ENCODE peak calls at places on chromosomes 16 and 17, in eight cellular contexts. A is thoracic aorta; Z is IMR-90; U is CD4-positive, alpha-beta memory T cell; I is Peyer's patch; V is effector memory CD4-positive, alpha-beta T cell; X is psoas muscle; D is PC-9. G is an unnamed sample.

GRCh38 chr16:89770367-89770766 is 46.1 kb downstream of the FANCA start:
- DNase-seq in A (no peak), Z (no peak), U (no peak), I (no peak), V (no peak), X (no peak), D (no peak), G (no peak)

GRCh38 chr17:6596076-6596475 is 39.7 kb upstream of the PITPNM3 start:
- DNase-seq in A (no peak), Z (no peak), U (no peak), I (no peak), V (no peak), X (no peak), D (no peak), G (no peak)

GRCh38 chr16:78249832-78250231 is 150.4 kb downstream of the WWOX start:
- DNase-seq in A (no peak), Z (no peak), U (no peak), I (no peak), V (no peak), X (no peak), D (no peak), G (no peak)

GRCh38 chr17:16286009-16286946 is 67.0 kb downstream of the CENPV start:
- DNase-seq in A (peak; percentile 68), Z (peak; percentile 98), U (peak; percentile 88), I (peak; percentile 96), V (peak; percentile 60), X (peak; percentile 78), D (peak; percentile 91), G (peak; percentile 88)

GRCh38 chr17:66661857-66662256 is 173.1 kb upstream of the CACNG5 start:
- DNase-seq in A (no peak), Z (no peak), U (no peak), I (no peak), V (no peak), X (no peak), D (no peak), G (no peak)

GRCh38 chr16:61820398-61820797 is 215.8 kb downstream of the CDH8 start:
- DNase-seq in A (no peak), Z (no peak), U (no peak), I (no peak), V (no peak), X (no peak), D (no peak), G (no peak)

GRCh38 chr17:15921640-15922039 is 23.3 kb upstream of the ADORA2B start:
- DNase-seq in A (no peak), Z (no peak), U (no peak), I (no peak), V (no peak), X (no peak), D (no peak), G (no peak)

GRCh38 chr16:75443301-75443700 is 10.0 kb upstream of the CFDP1 start:
- DNase-seq in A (no peak), Z (peak; percentile 33), U (no peak), I (no peak), V (no peak), X (no peak), D (no peak), G (no peak)

GRCh38 chr16:9151597-9151996 is 60.2 kb downstream of the HAPSTR1 start:
- DNase-seq in A (no peak), Z (peak; percentile 84), U (no peak), I (no peak), V (no peak), X (no peak), D (no peak), G (no peak)

GRCh38 chr17:5797447-5797846 is 213.1 kb upstream of the NLRP1 start:
- DNase-seq in A (no peak), Z (no peak), U (no peak), I (no peak), V (no peak), X (no peak), D (no peak), G (no peak)

GRCh38 chr16:88306860-88307545 is 75.8 kb upstream of the ZNF469 start:
- DNase-seq in A (no peak), Z (peak; percentile 99), U (no peak), I (no peak), V (no peak), X (peak; percentile 15), D (peak; percentile 28), G (no peak)

GRCh38 chr17:29549169-29549935 is 17.5 kb downstream of the ABHD15 start:
- DNase-seq in A (no peak), Z (peak; percentile 44), U (no peak), I (no peak), V (no peak), X (no peak), D (no peak), G (no peak)

DNA sequence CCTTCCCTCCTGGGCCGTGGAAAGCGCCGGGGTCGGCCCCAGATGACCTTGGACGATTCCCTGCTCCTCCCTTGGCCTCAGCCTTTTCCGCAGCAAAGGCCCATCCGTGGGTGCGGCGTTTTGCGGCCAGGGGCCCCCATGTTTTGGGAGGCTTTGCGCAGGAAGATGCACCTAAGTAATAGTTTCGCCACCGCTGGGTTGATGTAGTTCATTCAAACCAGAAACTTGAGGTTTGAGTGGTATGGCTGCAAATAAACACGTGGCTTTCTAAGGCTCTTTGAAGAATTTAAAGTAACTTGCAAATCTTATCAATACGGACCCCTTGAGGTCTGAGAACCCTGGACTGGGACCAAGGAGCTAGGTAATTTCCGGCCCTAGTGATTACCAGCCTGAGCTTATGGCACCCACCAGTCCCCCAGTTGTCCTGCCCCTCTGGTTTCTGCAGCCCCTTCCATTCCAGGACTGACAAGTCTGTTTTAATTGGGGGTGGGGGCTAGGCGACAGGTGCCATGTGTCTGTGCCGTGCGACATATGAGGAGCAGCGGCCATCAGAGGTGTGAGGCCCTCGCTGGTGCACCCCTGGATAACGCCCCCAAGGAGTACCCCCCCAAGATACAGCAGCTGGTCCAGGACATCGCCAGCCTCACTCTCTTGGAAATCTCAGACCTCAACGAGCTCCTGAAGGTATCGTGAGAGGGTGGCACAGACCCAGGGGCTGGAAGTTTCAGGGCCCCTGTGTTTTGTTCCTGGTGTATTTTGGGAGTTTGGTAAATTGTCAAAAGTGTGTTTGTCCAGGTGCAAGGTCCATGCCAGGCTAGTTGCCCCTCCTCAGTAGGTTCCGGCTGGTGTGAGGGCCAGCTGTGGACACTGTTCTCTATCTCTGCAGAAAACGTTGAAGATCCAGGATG is 834 bp downstream of the MRPL12 start:
- DNase-seq in A (no peak), Z (no peak), U (no peak), I (no peak), V (no peak), X (no peak), D (no peak), G (no peak)
- H3K4me3 ChIP-seq in A (peak overlapping the region; percentile 72), Z (peak overlapping the region; percentile 79), U (peak overlapping the region; percentile 61), I (peak overlapping the region; percentile 78), V (peak overlapping the region; percentile 85), X (peak overlapping the region; percentile 86), D (peak overlapping the region; percentile 90), G (peak overlapping the region; percentile 67)

GRCh38 chr16:53502331-53503269 is at the start of gene AKTIP:
- DNase-seq in A (no peak), Z (peak; percentile 52), U (peak; percentile 51), I (peak; percentile 71), V (no peak), X (peak; percentile 42), D (peak; percentile 72), G (peak; percentile 77)
- H3K27ac ChIP-seq in A (peak within 1 kb of the TSS; percentile 96), Z (peak within 1 kb of the TSS; percentile 91), U (peak within 1 kb of the TSS; percentile 76), I (peak within 1 kb of the TSS; percentile 90), V (peak within 1 kb of the TSS; percentile 83), X (peak within 1 kb of the TSS; percentile 97), D (peak within 1 kb of the TSS; percentile 74), G (peak within 1 kb of the TSS; percentile 90)

DNA sequence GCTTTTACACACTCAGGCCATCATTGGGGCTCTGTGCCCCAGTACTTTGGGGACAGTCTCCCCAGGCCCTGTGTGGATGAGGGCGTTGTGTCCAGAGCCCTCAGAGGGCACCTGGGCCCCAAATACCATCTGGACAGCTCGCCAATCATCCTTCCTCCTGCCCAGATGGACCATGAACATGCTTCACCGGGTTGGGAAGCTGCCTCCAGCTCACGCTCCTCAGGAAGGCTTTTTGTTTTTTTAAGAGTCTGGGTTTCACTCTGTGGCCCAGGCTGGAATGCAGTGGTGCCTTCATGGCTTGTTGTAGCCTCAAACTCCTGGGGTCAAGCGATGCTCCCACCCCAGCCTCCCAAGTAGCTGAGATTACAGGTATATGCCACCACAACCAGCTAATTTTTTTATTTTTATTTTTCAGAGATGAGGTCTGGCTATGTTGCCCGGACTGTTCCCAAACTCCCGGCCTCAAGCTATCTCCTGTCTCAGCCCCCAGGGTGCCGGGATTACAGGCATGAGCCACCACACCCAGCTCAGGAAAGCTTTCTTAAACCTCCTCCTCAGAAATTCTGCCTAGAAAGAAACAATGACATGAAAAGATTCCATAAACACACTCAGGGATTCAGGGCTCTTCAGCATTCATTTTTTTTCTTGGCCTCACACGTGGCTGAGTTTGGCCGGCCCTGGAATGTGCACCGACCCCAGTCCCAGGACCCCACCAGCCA is 27.4 kb upstream of the ZNF423 start:
- DNase-seq in A (no peak), Z (no peak), U (no peak), I (no peak), V (no peak), X (no peak), D (no peak), G (no peak)
- H3K27me3 ChIP-seq in A (no peaks in the 10 kb centered on the region), Z (peaks cover 9% of the 10 kb centered on the region), U (no peaks in the 10 kb centered on the region), I (no peaks in the 10 kb centered on the region), V (peaks cover 10% of the 10 kb centered on the region), X (peaks cover 5% of the 10 kb centered on the region), D (peaks cover 86% of the 10 kb centered on the region), G (no peaks in the 10 kb centered on the region)

DNA sequence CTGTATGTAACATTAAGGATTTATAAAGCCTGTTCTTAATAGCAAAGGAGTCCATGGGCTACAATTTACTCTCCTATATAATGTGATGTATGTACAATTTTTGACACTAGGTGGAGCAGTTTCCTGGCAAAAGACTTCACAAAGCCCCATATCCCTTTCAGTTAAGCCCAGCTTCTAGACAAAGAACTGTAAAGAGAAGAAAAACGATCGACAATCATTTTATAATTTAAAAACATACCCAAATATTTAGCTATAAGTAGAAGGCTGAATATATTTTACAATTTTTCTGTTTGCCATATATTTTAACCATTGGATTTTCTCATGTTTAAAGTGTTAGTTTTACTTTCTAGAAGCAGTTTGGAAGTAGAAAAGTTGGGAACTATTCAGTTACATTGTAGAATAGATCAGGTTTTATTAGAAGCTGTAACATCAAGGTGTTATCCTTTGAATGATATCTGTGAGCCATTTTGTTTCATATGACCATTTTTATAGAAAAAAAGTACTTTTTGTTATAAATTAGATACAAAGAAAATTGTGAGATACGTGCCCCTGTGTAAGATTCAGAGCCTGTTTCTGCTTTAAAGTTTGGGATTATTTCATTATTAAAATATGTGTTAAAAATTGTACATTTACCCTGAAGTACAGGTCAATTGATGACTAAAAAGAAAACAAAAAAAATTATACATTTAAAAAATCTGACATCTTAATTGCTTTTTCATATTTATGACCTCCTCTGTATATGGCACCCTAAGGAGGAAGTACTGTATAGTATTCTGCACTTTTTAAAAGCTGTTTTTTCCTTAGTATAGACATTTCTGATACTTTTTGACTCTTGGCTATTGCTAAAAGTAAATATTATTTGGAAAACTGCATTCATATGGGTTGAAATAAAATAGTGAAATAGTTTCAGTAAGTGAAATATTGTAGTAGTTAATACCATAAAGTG is 46.3 kb downstream of the VMP1 start:
- DNase-seq in A (no peak), Z (peak; percentile 93), U (peak; percentile 42), I (no peak), V (no peak), X (no peak), D (no peak), G (no peak)
- H3K4me3 ChIP-seq in A (peak overlapping the region; percentile 57), Z (no peak overlapping the region), U (no peak overlapping the region), I (no peak overlapping the region), V (no peak overlapping the region), X (peak overlapping the region; percentile 52), D (peak overlapping the region; percentile 45), G (no peak overlapping the region)

GRCh38 chr17:78411241-78411855 is 32.9 kb downstream of the PGS1 start:
- DNase-seq in A (no peak), Z (no peak), U (no peak), I (peak; percentile 82), V (no peak), X (no peak), D (no peak), G (no peak)
- H3K27ac ChIP-seq in A (no peak overlapping the region), Z (no peak overlapping the region), U (no peak overlapping the region), I (peak overlapping the region; percentile 64), V (no peak overlapping the region), X (peak overlapping the region; percentile 94), D (no peak overlapping the region), G (peak overlapping the region; percentile 85)

G was measured in lung.